ENCODE peak calls at places on chromosomes 13 and 19, in eight cellular contexts. One of them, this sample, is unnamed.

GRCh38 chr13:25756916-25757315 is 294.9 kb downstream of the SHISA2 start:
- DNase-seq in mammary epithelial cell: no peak
- DNase-seq in upper lobe of left lung: no peak
- DNase-seq in CD8-positive, alpha-beta T cell: no peak
- DNase-seq in ascending aorta: no peak
- DNase-seq in pancreas: no peak
- DNase-seq in fibroblast of mammary gland: no peak
- DNase-seq in SK-N-SH: no peak
- DNase-seq in this sample: no peak

GRCh38 chr13:69580255-69580654 is 527.4 kb upstream of the ATXN8OS start:
- DNase-seq in mammary epithelial cell: peak
- DNase-seq in upper lobe of left lung: no peak
- DNase-seq in CD8-positive, alpha-beta T cell: no peak
- DNase-seq in ascending aorta: no peak
- DNase-seq in pancreas: no peak
- DNase-seq in fibroblast of mammary gland: no peak
- DNase-seq in SK-N-SH: no peak
- DNase-seq in this sample: no peak

GRCh38 chr13:29520671-29521070 is 74.8 kb downstream of the SLC7A1 start:
- DNase-seq in mammary epithelial cell: no peak
- DNase-seq in upper lobe of left lung: no peak
- DNase-seq in CD8-positive, alpha-beta T cell: no peak
- DNase-seq in ascending aorta: no peak
- DNase-seq in pancreas: no peak
- DNase-seq in fibroblast of mammary gland: peak
- DNase-seq in SK-N-SH: no peak
- DNase-seq in this sample: no peak

GRCh38 chr19:844300-844971 is 3.6 kb downstream of the PRTN3 start:
- DNase-seq in mammary epithelial cell: no peak
- DNase-seq in upper lobe of left lung: no peak
- DNase-seq in CD8-positive, alpha-beta T cell: no peak
- DNase-seq in ascending aorta: no peak
- DNase-seq in pancreas: no peak
- DNase-seq in fibroblast of mammary gland: no peak
- DNase-seq in SK-N-SH: no peak
- DNase-seq in this sample: no peak

GRCh38 chr19:48480476-48481190 is 11.5 kb downstream of the CYTH2 start:
- DNase-seq in mammary epithelial cell: no peak
- DNase-seq in upper lobe of left lung: peak
- DNase-seq in CD8-positive, alpha-beta T cell: peak
- DNase-seq in ascending aorta: no peak
- DNase-seq in pancreas: no peak
- DNase-seq in fibroblast of mammary gland: peak
- DNase-seq in SK-N-SH: no peak
- DNase-seq in this sample: no peak

GRCh38 chr13:114067381-114067885 is 65.0 kb downstream of the RASA3 start:
- DNase-seq in mammary epithelial cell: peak
- DNase-seq in upper lobe of left lung: no peak
- DNase-seq in CD8-positive, alpha-beta T cell: no peak
- DNase-seq in ascending aorta: no peak
- DNase-seq in pancreas: no peak
- DNase-seq in fibroblast of mammary gland: peak
- DNase-seq in SK-N-SH: no peak
- DNase-seq in this sample: peak

GRCh38 chr19:7917292-7918061 is 2.7 kb upstream of the SNAPC2 start:
- DNase-seq in mammary epithelial cell: no peak
- DNase-seq in upper lobe of left lung: peak
- DNase-seq in CD8-positive, alpha-beta T cell: peak
- DNase-seq in ascending aorta: no peak
- DNase-seq in pancreas: peak
- DNase-seq in fibroblast of mammary gland: peak
- DNase-seq in SK-N-SH: peak
- DNase-seq in this sample: no peak

GRCh38 chr13:24742294-24742693 is 21.7 kb upstream of the RNF17 start:
- DNase-seq in mammary epithelial cell: peak
- DNase-seq in upper lobe of left lung: no peak
- DNase-seq in CD8-positive, alpha-beta T cell: no peak
- DNase-seq in ascending aorta: no peak
- DNase-seq in pancreas: no peak
- DNase-seq in fibroblast of mammary gland: no peak
- DNase-seq in SK-N-SH: no peak
- DNase-seq in this sample: no peak

GRCh38 chr19:29704562-29705558 is 10.2 kb downstream of the C19orf12 start:
- DNase-seq in mammary epithelial cell: no peak
- DNase-seq in upper lobe of left lung: no peak
- DNase-seq in CD8-positive, alpha-beta T cell: no peak
- DNase-seq in ascending aorta: no peak
- DNase-seq in pancreas: no peak
- DNase-seq in fibroblast of mammary gland: no peak
- DNase-seq in SK-N-SH: no peak
- DNase-seq in this sample: no peak

GRCh38 chr13:78430166-78430791 is 173.1 kb downstream of the POU4F1 start:
- DNase-seq in mammary epithelial cell: no peak
- DNase-seq in upper lobe of left lung: no peak
- DNase-seq in CD8-positive, alpha-beta T cell: no peak
- DNase-seq in ascending aorta: no peak
- DNase-seq in pancreas: no peak
- DNase-seq in fibroblast of mammary gland: no peak
- DNase-seq in SK-N-SH: no peak
- DNase-seq in this sample: no peak

GRCh38 chr19:16998635-16999194 is 27.9 kb downstream of the CPAMD8 start:
- DNase-seq in mammary epithelial cell: no peak
- DNase-seq in upper lobe of left lung: no peak
- DNase-seq in CD8-positive, alpha-beta T cell: no peak
- DNase-seq in ascending aorta: no peak
- DNase-seq in pancreas: no peak
- DNase-seq in fibroblast of mammary gland: no peak
- DNase-seq in SK-N-SH: no peak
- DNase-seq in this sample: no peak

GRCh38 chr13:28705734-28706133 is 13.0 kb downstream of the SLC46A3 start:
- DNase-seq in mammary epithelial cell: no peak
- DNase-seq in upper lobe of left lung: no peak
- DNase-seq in CD8-positive, alpha-beta T cell: no peak
- DNase-seq in ascending aorta: no peak
- DNase-seq in pancreas: no peak
- DNase-seq in fibroblast of mammary gland: peak
- DNase-seq in SK-N-SH: no peak
- DNase-seq in this sample: no peak

GRCh38 chr19:12779162-12779993 is 4.0 kb upstream of the HOOK2 start:
- DNase-seq in mammary epithelial cell: peak
- DNase-seq in upper lobe of left lung: peak
- DNase-seq in CD8-positive, alpha-beta T cell: no peak
- DNase-seq in ascending aorta: peak
- DNase-seq in pancreas: peak
- DNase-seq in fibroblast of mammary gland: peak
- DNase-seq in SK-N-SH: peak
- DNase-seq in this sample: no peak

GRCh38 chr19:547836-548720 is 4.2 kb downstream of the GZMM start:
- DNase-seq in mammary epithelial cell: no peak
- DNase-seq in upper lobe of left lung: no peak
- DNase-seq in CD8-positive, alpha-beta T cell: no peak
- DNase-seq in ascending aorta: no peak
- DNase-seq in pancreas: no peak
- DNase-seq in fibroblast of mammary gland: no peak
- DNase-seq in SK-N-SH: no peak
- DNase-seq in this sample: no peak

GRCh38 chr19:21786931-21787330 is 19.6 kb upstream of the ZNF100 start:
- DNase-seq in mammary epithelial cell: no peak
- DNase-seq in upper lobe of left lung: no peak
- DNase-seq in CD8-positive, alpha-beta T cell: no peak
- DNase-seq in ascending aorta: no peak
- DNase-seq in pancreas: no peak
- DNase-seq in fibroblast of mammary gland: no peak
- DNase-seq in SK-N-SH: no peak
- DNase-seq in this sample: no peak

GRCh38 chr13:38213307-38213706 is 136.3 kb upstream of the UFM1 start:
- DNase-seq in mammary epithelial cell: peak
- DNase-seq in upper lobe of left lung: no peak
- DNase-seq in CD8-positive, alpha-beta T cell: no peak
- DNase-seq in ascending aorta: no peak
- DNase-seq in pancreas: no peak
- DNase-seq in fibroblast of mammary gland: peak
- DNase-seq in SK-N-SH: no peak
- DNase-seq in this sample: no peak

GRCh38 chr13:63327584-63327983 is 1911.9 kb upstream of the PCDH20 start:
- DNase-seq in mammary epithelial cell: no peak
- DNase-seq in upper lobe of left lung: no peak
- DNase-seq in CD8-positive, alpha-beta T cell: no peak
- DNase-seq in ascending aorta: no peak
- DNase-seq in pancreas: no peak
- DNase-seq in fibroblast of mammary gland: no peak
- DNase-seq in SK-N-SH: no peak
- DNase-seq in this sample: no peak

DNA sequence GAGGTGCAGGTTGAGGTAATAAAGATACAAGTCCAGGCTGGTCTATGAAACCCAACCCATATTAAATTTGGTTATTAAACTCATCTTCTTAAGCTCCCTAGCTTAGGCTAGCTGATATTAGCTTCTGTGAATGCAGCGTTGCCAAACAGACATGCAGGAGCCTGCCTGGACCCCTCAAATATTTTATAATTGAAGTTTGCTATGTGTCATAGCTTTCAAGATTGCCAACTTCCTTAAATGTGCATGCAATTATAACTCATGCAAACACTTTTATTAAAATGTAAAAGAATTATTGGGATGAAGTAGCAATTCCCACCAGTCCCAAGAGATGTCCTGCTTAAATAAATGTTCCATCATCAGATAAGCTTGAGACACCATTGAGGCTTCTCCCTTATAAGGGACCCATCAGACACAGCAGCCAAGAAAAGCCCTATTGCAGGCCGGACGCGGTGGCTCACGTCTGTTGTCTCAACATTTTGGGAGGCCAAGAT is 51.3 kb downstream of the MBNL2 start:
- DNase-seq in mammary epithelial cell: peak
- DNase-seq in upper lobe of left lung: no peak
- DNase-seq in CD8-positive, alpha-beta T cell: no peak
- DNase-seq in ascending aorta: no peak
- DNase-seq in pancreas: no peak
- DNase-seq in fibroblast of mammary gland: peak
- DNase-seq in SK-N-SH: no peak
- DNase-seq in this sample: no peak
- TF ChIP-seq CTCF in mammary epithelial cell: no peak
- TF ChIP-seq CTCF in upper lobe of left lung: no peak
- TF ChIP-seq CTCF in CD8-positive, alpha-beta T cell: no peak
- TF ChIP-seq CTCF in ascending aorta: no peak
- TF ChIP-seq CTCF in pancreas: no peak
- TF ChIP-seq CTCF in fibroblast of mammary gland: no peak
- TF ChIP-seq CTCF in SK-N-SH: no peak
- TF ChIP-seq CTCF in this sample: no peak

GRCh38 chr19:5133986-5134595 is 165.2 kb downstream of the KDM4B start:
- DNase-seq in mammary epithelial cell: no peak
- DNase-seq in upper lobe of left lung: peak
- DNase-seq in CD8-positive, alpha-beta T cell: no peak
- DNase-seq in ascending aorta: no peak
- DNase-seq in pancreas: no peak
- DNase-seq in fibroblast of mammary gland: no peak
- DNase-seq in SK-N-SH: no peak
- DNase-seq in this sample: no peak

GRCh38 chr19:5130371-5131030 is 161.6 kb downstream of the KDM4B start:
- DNase-seq in mammary epithelial cell: no peak
- DNase-seq in upper lobe of left lung: peak
- DNase-seq in CD8-positive, alpha-beta T cell: peak
- DNase-seq in ascending aorta: no peak
- DNase-seq in pancreas: no peak
- DNase-seq in fibroblast of mammary gland: no peak
- DNase-seq in SK-N-SH: no peak
- DNase-seq in this sample: peak

GRCh38 chr19:5131031-5131865 is 162.3 kb downstream of the KDM4B start:
- DNase-seq in mammary epithelial cell: no peak
- DNase-seq in upper lobe of left lung: peak
- DNase-seq in CD8-positive, alpha-beta T cell: no peak
- DNase-seq in ascending aorta: no peak
- DNase-seq in pancreas: no peak
- DNase-seq in fibroblast of mammary gland: no peak
- DNase-seq in SK-N-SH: no peak
- DNase-seq in this sample: peak

GRCh38 chr19:5132698-5133651 is 164.1 kb downstream of the KDM4B start:
- DNase-seq in mammary epithelial cell: no peak
- DNase-seq in upper lobe of left lung: peak
- DNase-seq in CD8-positive, alpha-beta T cell: no peak
- DNase-seq in ascending aorta: no peak
- DNase-seq in pancreas: no peak
- DNase-seq in fibroblast of mammary gland: no peak
- DNase-seq in SK-N-SH: no peak
- DNase-seq in this sample: no peak

DNA sequence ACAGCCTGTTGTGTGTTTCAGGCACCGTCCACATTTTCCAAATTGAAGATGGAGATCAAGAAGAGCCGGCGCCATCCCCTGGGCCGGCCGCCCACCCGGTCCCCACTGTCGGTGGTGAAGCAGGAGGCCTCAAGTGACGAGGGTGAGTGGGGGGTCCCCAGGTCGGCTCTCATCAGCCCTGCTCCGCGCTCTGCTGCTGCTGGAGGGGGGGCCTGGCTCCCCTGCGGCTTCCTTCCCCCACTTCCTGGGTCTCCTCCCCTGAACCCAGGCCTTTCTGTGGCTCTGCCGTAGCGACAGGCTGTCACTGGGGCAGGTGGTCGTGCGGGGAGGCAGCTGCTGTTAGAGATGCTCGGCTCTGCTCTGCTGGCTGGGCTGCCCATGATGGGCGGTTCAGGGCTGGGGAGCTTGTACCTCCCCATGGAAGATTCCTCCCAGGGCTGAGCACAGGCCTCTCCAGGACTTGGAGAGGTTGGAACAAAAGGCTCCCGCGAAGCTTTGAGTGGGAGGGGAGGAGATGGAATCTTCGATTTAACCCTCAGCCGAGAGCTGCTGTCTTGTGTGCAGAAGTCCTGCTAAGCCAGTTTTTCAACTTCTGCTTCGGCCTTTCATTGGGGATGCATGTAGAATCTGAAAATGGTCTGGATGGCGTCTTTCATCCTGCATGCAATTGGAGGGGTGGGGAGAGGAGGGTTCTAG is 163.1 kb downstream of the KDM4B start:
- DNase-seq in mammary epithelial cell: peak
- DNase-seq in upper lobe of left lung: peak
- DNase-seq in CD8-positive, alpha-beta T cell: peak
- DNase-seq in ascending aorta: no peak
- DNase-seq in pancreas: no peak
- DNase-seq in fibroblast of mammary gland: no peak
- DNase-seq in SK-N-SH: no peak
- DNase-seq in this sample: no peak
- H3K4me3 ChIP-seq in mammary epithelial cell: no peak
- H3K4me3 ChIP-seq in upper lobe of left lung: no peak
- H3K4me3 ChIP-seq in CD8-positive, alpha-beta T cell: peak
- H3K4me3 ChIP-seq in ascending aorta: no peak
- H3K4me3 ChIP-seq in pancreas: no peak
- H3K4me3 ChIP-seq in fibroblast of mammary gland: no peak
- H3K4me3 ChIP-seq in SK-N-SH: no peak
- H3K4me3 ChIP-seq in this sample: peak

GRCh38 chr19:33311326-33311682 is 9.0 kb upstream of the CEBPA start:
- DNase-seq in mammary epithelial cell: no peak
- DNase-seq in upper lobe of left lung: no peak
- DNase-seq in CD8-positive, alpha-beta T cell: no peak
- DNase-seq in ascending aorta: no peak
- DNase-seq in pancreas: peak
- DNase-seq in fibroblast of mammary gland: no peak
- DNase-seq in SK-N-SH: no peak
- DNase-seq in this sample: no peak
- TF ChIP-seq CTCF in mammary epithelial cell: peak
- TF ChIP-seq CTCF in upper lobe of left lung: no peak
- TF ChIP-seq CTCF in CD8-positive, alpha-beta T cell: no peak
- TF ChIP-seq CTCF in ascending aorta: no peak
- TF ChIP-seq CTCF in pancreas: peak
- TF ChIP-seq CTCF in fibroblast of mammary gland: peak
- TF ChIP-seq CTCF in SK-N-SH: peak
- TF ChIP-seq CTCF in this sample: peak

GRCh38 chr19:10737680-10738079 is 19.8 kb downstream of the DNM2 start:
- DNase-seq in mammary epithelial cell: no peak
- DNase-seq in upper lobe of left lung: no peak
- DNase-seq in CD8-positive, alpha-beta T cell: no peak
- DNase-seq in ascending aorta: no peak
- DNase-seq in pancreas: no peak
- DNase-seq in fibroblast of mammary gland: no peak
- DNase-seq in SK-N-SH: no peak
- DNase-seq in this sample: no peak
- H3K4me3 ChIP-seq in mammary epithelial cell: no peak
- H3K4me3 ChIP-seq in upper lobe of left lung: no peak
- H3K4me3 ChIP-seq in CD8-positive, alpha-beta T cell: no peak
- H3K4me3 ChIP-seq in ascending aorta: no peak
- H3K4me3 ChIP-seq in pancreas: no peak
- H3K4me3 ChIP-seq in fibroblast of mammary gland: no peak
- H3K4me3 ChIP-seq in SK-N-SH: no peak
- H3K4me3 ChIP-seq in this sample: no peak